ENCODE peak calls at places on chromosome 17, in seven cellular contexts. One of them, this sample, is unnamed.

GRCh38 chr17:29682987-29683386 is 60.3 kb upstream of the CORO6 start:
- DNase-seq in effector memory CD4-positive, alpha-beta T cell: no peak
- DNase-seq in activated CD8-positive, alpha-beta T cell treated with anti-CD3 and anti-CD28 coated beads for 36 hours: no peak
- DNase-seq in heart right ventricle: peak
- DNase-seq in NCI-H774: no peak
- DNase-seq in fibroblast of the aortic adventitia: no peak
- DNase-seq in NCI-H1105 treated with DMSO at 0.1 percent for 48 hours: no peak
- DNase-seq in this sample: no peak

GRCh38 chr17:48294989-48295892 is 134.8 kb downstream of the SKAP1 start:
- DNase-seq in effector memory CD4-positive, alpha-beta T cell: no peak
- DNase-seq in activated CD8-positive, alpha-beta T cell treated with anti-CD3 and anti-CD28 coated beads for 36 hours: peak
- DNase-seq in heart right ventricle: no peak
- DNase-seq in NCI-H774: no peak
- DNase-seq in fibroblast of the aortic adventitia: peak
- DNase-seq in NCI-H1105 treated with DMSO at 0.1 percent for 48 hours: no peak
- DNase-seq in this sample: no peak

GRCh38 chr17:40696651-40697072 is 6.9 kb downstream of the KRT24 start:
- DNase-seq in effector memory CD4-positive, alpha-beta T cell: no peak
- DNase-seq in activated CD8-positive, alpha-beta T cell treated with anti-CD3 and anti-CD28 coated beads for 36 hours: no peak
- DNase-seq in heart right ventricle: no peak
- DNase-seq in NCI-H774: no peak
- DNase-seq in fibroblast of the aortic adventitia: no peak
- DNase-seq in NCI-H1105 treated with DMSO at 0.1 percent for 48 hours: peak
- DNase-seq in this sample: no peak

GRCh38 chr17:11178576-11178975 is 62.4 kb upstream of the SHISA6 start:
- DNase-seq in effector memory CD4-positive, alpha-beta T cell: no peak
- DNase-seq in activated CD8-positive, alpha-beta T cell treated with anti-CD3 and anti-CD28 coated beads for 36 hours: no peak
- DNase-seq in heart right ventricle: no peak
- DNase-seq in NCI-H774: no peak
- DNase-seq in fibroblast of the aortic adventitia: no peak
- DNase-seq in NCI-H1105 treated with DMSO at 0.1 percent for 48 hours: no peak
- DNase-seq in this sample: no peak

GRCh38 chr17:31113939-31114338 is 19.2 kb downstream of the NF1 start:
- DNase-seq in effector memory CD4-positive, alpha-beta T cell: no peak
- DNase-seq in activated CD8-positive, alpha-beta T cell treated with anti-CD3 and anti-CD28 coated beads for 36 hours: no peak
- DNase-seq in heart right ventricle: no peak
- DNase-seq in NCI-H774: no peak
- DNase-seq in fibroblast of the aortic adventitia: no peak
- DNase-seq in NCI-H1105 treated with DMSO at 0.1 percent for 48 hours: no peak
- DNase-seq in this sample: no peak

GRCh38 chr17:30117548-30118155 is 1.0 kb downstream of the NSRP1 start:
- DNase-seq in effector memory CD4-positive, alpha-beta T cell: no peak
- DNase-seq in activated CD8-positive, alpha-beta T cell treated with anti-CD3 and anti-CD28 coated beads for 36 hours: no peak
- DNase-seq in heart right ventricle: no peak
- DNase-seq in NCI-H774: no peak
- DNase-seq in fibroblast of the aortic adventitia: peak
- DNase-seq in NCI-H1105 treated with DMSO at 0.1 percent for 48 hours: peak
- DNase-seq in this sample: no peak

GRCh38 chr17:41777579-41778188 is 8.8 kb downstream of the JUP start:
- DNase-seq in effector memory CD4-positive, alpha-beta T cell: no peak
- DNase-seq in activated CD8-positive, alpha-beta T cell treated with anti-CD3 and anti-CD28 coated beads for 36 hours: no peak
- DNase-seq in heart right ventricle: peak
- DNase-seq in NCI-H774: peak
- DNase-seq in fibroblast of the aortic adventitia: peak
- DNase-seq in NCI-H1105 treated with DMSO at 0.1 percent for 48 hours: peak
- DNase-seq in this sample: no peak

GRCh38 chr17:31224366-31224765 is 72.7 kb downstream of the OMG start:
- DNase-seq in effector memory CD4-positive, alpha-beta T cell: no peak
- DNase-seq in activated CD8-positive, alpha-beta T cell treated with anti-CD3 and anti-CD28 coated beads for 36 hours: no peak
- DNase-seq in heart right ventricle: no peak
- DNase-seq in NCI-H774: no peak
- DNase-seq in fibroblast of the aortic adventitia: peak
- DNase-seq in NCI-H1105 treated with DMSO at 0.1 percent for 48 hours: no peak
- DNase-seq in this sample: no peak

GRCh38 chr17:58969156-58969555 is 137.5 kb downstream of the TRIM37 start:
- DNase-seq in effector memory CD4-positive, alpha-beta T cell: no peak
- DNase-seq in activated CD8-positive, alpha-beta T cell treated with anti-CD3 and anti-CD28 coated beads for 36 hours: no peak
- DNase-seq in heart right ventricle: no peak
- DNase-seq in NCI-H774: peak
- DNase-seq in fibroblast of the aortic adventitia: no peak
- DNase-seq in NCI-H1105 treated with DMSO at 0.1 percent for 48 hours: peak
- DNase-seq in this sample: no peak

GRCh38 chr17:76687278-76688164 is 23.2 kb downstream of the MXRA7 start:
- DNase-seq in effector memory CD4-positive, alpha-beta T cell: no peak
- DNase-seq in activated CD8-positive, alpha-beta T cell treated with anti-CD3 and anti-CD28 coated beads for 36 hours: no peak
- DNase-seq in heart right ventricle: peak
- DNase-seq in NCI-H774: no peak
- DNase-seq in fibroblast of the aortic adventitia: peak
- DNase-seq in NCI-H1105 treated with DMSO at 0.1 percent for 48 hours: no peak
- DNase-seq in this sample: peak

GRCh38 chr17:45366691-45367090 is 49.9 kb upstream of the MAP3K14 start:
- DNase-seq in effector memory CD4-positive, alpha-beta T cell: no peak
- DNase-seq in activated CD8-positive, alpha-beta T cell treated with anti-CD3 and anti-CD28 coated beads for 36 hours: no peak
- DNase-seq in heart right ventricle: no peak
- DNase-seq in NCI-H774: no peak
- DNase-seq in fibroblast of the aortic adventitia: no peak
- DNase-seq in NCI-H1105 treated with DMSO at 0.1 percent for 48 hours: no peak
- DNase-seq in this sample: no peak

GRCh38 chr17:47252766-47253512 is 688 bp upstream of the ITGB3 start:
- DNase-seq in effector memory CD4-positive, alpha-beta T cell: no peak
- DNase-seq in activated CD8-positive, alpha-beta T cell treated with anti-CD3 and anti-CD28 coated beads for 36 hours: no peak
- DNase-seq in heart right ventricle: no peak
- DNase-seq in NCI-H774: no peak
- DNase-seq in fibroblast of the aortic adventitia: no peak
- DNase-seq in NCI-H1105 treated with DMSO at 0.1 percent for 48 hours: no peak
- DNase-seq in this sample: no peak

GRCh38 chr17:8223356-8224063 is 13.1 kb upstream of the AURKB start:
- DNase-seq in effector memory CD4-positive, alpha-beta T cell: peak
- DNase-seq in activated CD8-positive, alpha-beta T cell treated with anti-CD3 and anti-CD28 coated beads for 36 hours: peak
- DNase-seq in heart right ventricle: peak
- DNase-seq in NCI-H774: peak
- DNase-seq in fibroblast of the aortic adventitia: no peak
- DNase-seq in NCI-H1105 treated with DMSO at 0.1 percent for 48 hours: peak
- DNase-seq in this sample: peak

GRCh38 chr17:76981545-76982295 is 113.5 kb downstream of the MGAT5B start:
- DNase-seq in effector memory CD4-positive, alpha-beta T cell: no peak
- DNase-seq in activated CD8-positive, alpha-beta T cell treated with anti-CD3 and anti-CD28 coated beads for 36 hours: no peak
- DNase-seq in heart right ventricle: no peak
- DNase-seq in NCI-H774: no peak
- DNase-seq in fibroblast of the aortic adventitia: no peak
- DNase-seq in NCI-H1105 treated with DMSO at 0.1 percent for 48 hours: no peak
- DNase-seq in this sample: no peak

GRCh38 chr17:80720624-80721577 is 176.3 kb downstream of the RPTOR start:
- DNase-seq in effector memory CD4-positive, alpha-beta T cell: peak
- DNase-seq in activated CD8-positive, alpha-beta T cell treated with anti-CD3 and anti-CD28 coated beads for 36 hours: peak
- DNase-seq in heart right ventricle: no peak
- DNase-seq in NCI-H774: no peak
- DNase-seq in fibroblast of the aortic adventitia: peak
- DNase-seq in NCI-H1105 treated with DMSO at 0.1 percent for 48 hours: no peak
- DNase-seq in this sample: no peak

GRCh38 chr17:43106552-43106951 is 18.6 kb downstream of the BRCA1 start:
- DNase-seq in effector memory CD4-positive, alpha-beta T cell: no peak
- DNase-seq in activated CD8-positive, alpha-beta T cell treated with anti-CD3 and anti-CD28 coated beads for 36 hours: no peak
- DNase-seq in heart right ventricle: no peak
- DNase-seq in NCI-H774: no peak
- DNase-seq in fibroblast of the aortic adventitia: no peak
- DNase-seq in NCI-H1105 treated with DMSO at 0.1 percent for 48 hours: no peak
- DNase-seq in this sample: no peak

GRCh38 chr17:15444805-15445204 is 22.6 kb downstream of the CDRT4 start:
- DNase-seq in effector memory CD4-positive, alpha-beta T cell: no peak
- DNase-seq in activated CD8-positive, alpha-beta T cell treated with anti-CD3 and anti-CD28 coated beads for 36 hours: peak
- DNase-seq in heart right ventricle: no peak
- DNase-seq in NCI-H774: no peak
- DNase-seq in fibroblast of the aortic adventitia: no peak
- DNase-seq in NCI-H1105 treated with DMSO at 0.1 percent for 48 hours: no peak
- DNase-seq in this sample: no peak

GRCh38 chr17:61849674-61850073 is 13.7 kb downstream of the BRIP1 start:
- DNase-seq in effector memory CD4-positive, alpha-beta T cell: no peak
- DNase-seq in activated CD8-positive, alpha-beta T cell treated with anti-CD3 and anti-CD28 coated beads for 36 hours: no peak
- DNase-seq in heart right ventricle: no peak
- DNase-seq in NCI-H774: no peak
- DNase-seq in fibroblast of the aortic adventitia: peak
- DNase-seq in NCI-H1105 treated with DMSO at 0.1 percent for 48 hours: no peak
- DNase-seq in this sample: no peak

GRCh38 chr17:50828508-50829170 is 6.7 kb upstream of the WFIKKN2 start:
- DNase-seq in effector memory CD4-positive, alpha-beta T cell: no peak
- DNase-seq in activated CD8-positive, alpha-beta T cell treated with anti-CD3 and anti-CD28 coated beads for 36 hours: no peak
- DNase-seq in heart right ventricle: no peak
- DNase-seq in NCI-H774: no peak
- DNase-seq in fibroblast of the aortic adventitia: no peak
- DNase-seq in NCI-H1105 treated with DMSO at 0.1 percent for 48 hours: no peak
- DNase-seq in this sample: no peak

GRCh38 chr17:34255381-34255732 is 272 bp downstream of the CCL2 start:
- DNase-seq in effector memory CD4-positive, alpha-beta T cell: no peak
- DNase-seq in activated CD8-positive, alpha-beta T cell treated with anti-CD3 and anti-CD28 coated beads for 36 hours: no peak
- DNase-seq in heart right ventricle: no peak
- DNase-seq in NCI-H774: no peak
- DNase-seq in fibroblast of the aortic adventitia: no peak
- DNase-seq in NCI-H1105 treated with DMSO at 0.1 percent for 48 hours: no peak
- DNase-seq in this sample: no peak

GRCh38 chr17:44297975-44298374 is 10.4 kb upstream of the RUNDC3A start:
- DNase-seq in effector memory CD4-positive, alpha-beta T cell: no peak
- DNase-seq in activated CD8-positive, alpha-beta T cell treated with anti-CD3 and anti-CD28 coated beads for 36 hours: no peak
- DNase-seq in heart right ventricle: no peak
- DNase-seq in NCI-H774: no peak
- DNase-seq in fibroblast of the aortic adventitia: no peak
- DNase-seq in NCI-H1105 treated with DMSO at 0.1 percent for 48 hours: no peak
- DNase-seq in this sample: no peak

GRCh38 chr17:70661342-70662222 is 492.2 kb downstream of the KCNJ2 start:
- DNase-seq in effector memory CD4-positive, alpha-beta T cell: no peak
- DNase-seq in activated CD8-positive, alpha-beta T cell treated with anti-CD3 and anti-CD28 coated beads for 36 hours: no peak
- DNase-seq in heart right ventricle: no peak
- DNase-seq in NCI-H774: peak
- DNase-seq in fibroblast of the aortic adventitia: no peak
- DNase-seq in NCI-H1105 treated with DMSO at 0.1 percent for 48 hours: peak
- DNase-seq in this sample: no peak

GRCh38 chr17:77328823-77329740 is 188.3 kb downstream of the SEC14L1 start:
- DNase-seq in effector memory CD4-positive, alpha-beta T cell: no peak
- DNase-seq in activated CD8-positive, alpha-beta T cell treated with anti-CD3 and anti-CD28 coated beads for 36 hours: no peak
- DNase-seq in heart right ventricle: peak
- DNase-seq in NCI-H774: no peak
- DNase-seq in fibroblast of the aortic adventitia: no peak
- DNase-seq in NCI-H1105 treated with DMSO at 0.1 percent for 48 hours: no peak
- DNase-seq in this sample: no peak

GRCh38 chr17:31424944-31425582 is 33.6 kb downstream of the RAB11FIP4 start:
- DNase-seq in effector memory CD4-positive, alpha-beta T cell: no peak
- DNase-seq in activated CD8-positive, alpha-beta T cell treated with anti-CD3 and anti-CD28 coated beads for 36 hours: no peak
- DNase-seq in heart right ventricle: peak
- DNase-seq in NCI-H774: no peak
- DNase-seq in fibroblast of the aortic adventitia: peak
- DNase-seq in NCI-H1105 treated with DMSO at 0.1 percent for 48 hours: no peak
- DNase-seq in this sample: no peak

GRCh38 chr17:21021208-21021803 is 21.5 kb downstream of the USP22 start:
- DNase-seq in effector memory CD4-positive, alpha-beta T cell: no peak
- DNase-seq in activated CD8-positive, alpha-beta T cell treated with anti-CD3 and anti-CD28 coated beads for 36 hours: no peak
- DNase-seq in heart right ventricle: no peak
- DNase-seq in NCI-H774: no peak
- DNase-seq in fibroblast of the aortic adventitia: no peak
- DNase-seq in NCI-H1105 treated with DMSO at 0.1 percent for 48 hours: no peak
- DNase-seq in this sample: no peak

GRCh38 chr17:64234961-64235360 is 28.1 kb downstream of the TEX2 start:
- DNase-seq in effector memory CD4-positive, alpha-beta T cell: no peak
- DNase-seq in activated CD8-positive, alpha-beta T cell treated with anti-CD3 and anti-CD28 coated beads for 36 hours: no peak
- DNase-seq in heart right ventricle: no peak
- DNase-seq in NCI-H774: no peak
- DNase-seq in fibroblast of the aortic adventitia: no peak
- DNase-seq in NCI-H1105 treated with DMSO at 0.1 percent for 48 hours: no peak
- DNase-seq in this sample: no peak

GRCh38 chr17:67150826-67151225 is 94.2 kb downstream of the HELZ start:
- DNase-seq in effector memory CD4-positive, alpha-beta T cell: no peak
- DNase-seq in activated CD8-positive, alpha-beta T cell treated with anti-CD3 and anti-CD28 coated beads for 36 hours: no peak
- DNase-seq in heart right ventricle: no peak
- DNase-seq in NCI-H774: no peak
- DNase-seq in fibroblast of the aortic adventitia: no peak
- DNase-seq in NCI-H1105 treated with DMSO at 0.1 percent for 48 hours: no peak
- DNase-seq in this sample: no peak

GRCh38 chr17:32253117-32253611 is 12.5 kb upstream of the RHBDL3 start:
- DNase-seq in effector memory CD4-positive, alpha-beta T cell: peak
- DNase-seq in activated CD8-positive, alpha-beta T cell treated with anti-CD3 and anti-CD28 coated beads for 36 hours: peak
- DNase-seq in heart right ventricle: peak
- DNase-seq in NCI-H774: peak
- DNase-seq in fibroblast of the aortic adventitia: peak
- DNase-seq in NCI-H1105 treated with DMSO at 0.1 percent for 48 hours: peak
- DNase-seq in this sample: peak

GRCh38 chr17:5809056-5809455 is 224.7 kb upstream of the NLRP1 start:
- DNase-seq in effector memory CD4-positive, alpha-beta T cell: no peak
- DNase-seq in activated CD8-positive, alpha-beta T cell treated with anti-CD3 and anti-CD28 coated beads for 36 hours: no peak
- DNase-seq in heart right ventricle: no peak
- DNase-seq in NCI-H774: no peak
- DNase-seq in fibroblast of the aortic adventitia: no peak
- DNase-seq in NCI-H1105 treated with DMSO at 0.1 percent for 48 hours: no peak
- DNase-seq in this sample: no peak

GRCh38 chr17:76132574-76133338 is 8.3 kb downstream of the FOXJ1 start:
- DNase-seq in effector memory CD4-positive, alpha-beta T cell: no peak
- DNase-seq in activated CD8-positive, alpha-beta T cell treated with anti-CD3 and anti-CD28 coated beads for 36 hours: no peak
- DNase-seq in heart right ventricle: no peak
- DNase-seq in NCI-H774: peak
- DNase-seq in fibroblast of the aortic adventitia: no peak
- DNase-seq in NCI-H1105 treated with DMSO at 0.1 percent for 48 hours: peak
- DNase-seq in this sample: no peak

This sample was measured in tibial artery.